ENCODE peak calls at places on chromosomes 3 and 15, in four cellular contexts. W, V, O and Q are unnamed samples. For H3K27me3 and H3K4me1, the result is how much of the 10 kb centered on the place peaks cover.

GRCh38 chr15:68787609-68788264 is 33.0 kb downstream of the ANP32A start:
- DNase-seq in O (no peak), V (no peak), W (no peak), Q (no peak)

GRCh38 chr3:14627815-14628214 is 23.7 kb upstream of the CCDC174 start:
- DNase-seq in W (no peak), V (no peak), O (no peak), Q (no peak)

GRCh38 chr3:140577911-140578310 is 100.0 kb upstream of the TRIM42 start:
- DNase-seq in O (no peak), W (no peak), V (no peak), Q (no peak)

GRCh38 chr3:136802481-136802996 is 16.4 kb upstream of the SLC35G2 start:
- DNase-seq in O (no peak), V (no peak), W (peak), Q (no peak)

GRCh38 chr15:65390447-65390846 is 12.6 kb upstream of the IGDCC3 start:
- DNase-seq in W (no peak), V (no peak), O (no peak), Q (no peak)

GRCh38 chr15:45183001-45183400 is 4.8 kb downstream of the SHF start:
- DNase-seq in V (no peak), W (no peak), O (no peak), Q (no peak)

GRCh38 chr15:44319385-44319784 is 30.9 kb downstream of the GOLM2 start:
- DNase-seq in O (no peak), V (no peak), W (no peak), Q (no peak)

GRCh38 chr3:194472290-194472920 is 14.4 kb downstream of the ATP13A3 start:
- DNase-seq in O (peak), W (peak), V (no peak), Q (peak)

GRCh38 chr3:58202917-58203360 is 7.8 kb downstream of the DNASE1L3 start:
- DNase-seq in W (no peak), V (no peak), O (no peak), Q (no peak)

GRCh38 chr3:141561426-141562034 is 74.7 kb downstream of the RASA2 start:
- DNase-seq in O (peak), V (no peak), W (peak), Q (peak)

GRCh38 chr3:188863999-188864406 is 307.8 kb upstream of the TPRG1 start:
- DNase-seq in W (no peak), V (no peak), O (no peak), Q (no peak)

GRCh38 chr3:154060606-154061380 is 60.4 kb upstream of the ARHGEF26 start:
- DNase-seq in V (no peak), W (no peak), O (no peak), Q (peak)

GRCh38 chr3:198113219-198114053 is 153.4 kb downstream of the LMLN start:
- DNase-seq in V (no peak), O (no peak), W (no peak), Q (no peak)

GRCh38 chr3:79203144-79203519 is 564.7 kb downstream of the ROBO1 start:
- DNase-seq in V (no peak), O (no peak), W (no peak), Q (no peak)

GRCh38 chr15:96403071-96403470 is 72.6 kb downstream of the NR2F2 start:
- DNase-seq in V (no peak), O (peak), W (no peak), Q (no peak)
- H3K27me3 ChIP-seq in V (under half), O (under half), W (under half), Q (under half)

DNA sequence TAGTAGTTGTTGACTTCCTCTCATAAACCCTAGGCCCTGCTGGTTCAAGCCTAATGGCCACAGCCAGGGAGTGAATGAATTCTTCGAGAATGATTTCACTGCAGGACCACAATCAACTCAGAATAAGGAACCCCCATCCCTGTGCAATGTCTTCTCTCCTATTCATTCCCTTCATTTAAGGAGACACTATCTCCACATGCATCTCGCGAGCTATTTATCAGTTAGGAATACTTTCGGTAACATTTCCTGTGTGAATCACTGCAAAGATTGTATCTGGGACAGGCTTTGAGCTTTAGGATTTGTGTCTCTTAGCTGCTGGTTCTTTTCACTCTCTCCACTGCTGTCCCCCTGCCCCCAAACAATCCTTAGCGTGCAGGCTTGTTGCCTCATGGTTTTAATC is 94.4 kb downstream of the MYLK start:
- DNase-seq in O (no peak), V (no peak), W (no peak), Q (no peak)
- H3K4me1 ChIP-seq in O (under half), V (under half), W (under half), Q (under half)

GRCh38 chr3:50365080-50365841 is 5.9 kb upstream of the TMEM115 start:
- DNase-seq in V (peak), W (peak), O (peak), Q (peak)
- TF ChIP-seq ZNF274 in V (no peak), W (no peak), O (no peak), Q (no peak)

GRCh38 chr15:43206054-43206453 is 14.8 kb downstream of the EPB42 start:
- DNase-seq in O (no peak), V (no peak), W (no peak), Q (no peak)
- H3K27me3 ChIP-seq in O (under half), V (under half), W (under half), Q (under half)

GRCh38 chr15:49718234-49718633 is 97.4 kb downstream of the DTWD1 start:
- DNase-seq in O (no peak), W (no peak), V (no peak), Q (no peak)

GRCh38 chr15:49721091-49721490 is 100.2 kb downstream of the DTWD1 start:
- DNase-seq in V (no peak), W (no peak), O (no peak), Q (no peak)

GRCh38 chr15:49718846-49719245 is 98.0 kb downstream of the DTWD1 start:
- DNase-seq in V (no peak), W (no peak), O (no peak), Q (peak)

GRCh38 chr15:49723981-49724380 is 103.1 kb downstream of the DTWD1 start:
- DNase-seq in W (no peak), O (no peak), V (no peak), Q (no peak)

GRCh38 chr15:49720221-49720620 is 99.4 kb downstream of the DTWD1 start:
- DNase-seq in O (no peak), W (no peak), V (no peak), Q (no peak)
- H3K4me1 ChIP-seq in O (under half), W (under half), V (under half), Q (under half)

DNA sequence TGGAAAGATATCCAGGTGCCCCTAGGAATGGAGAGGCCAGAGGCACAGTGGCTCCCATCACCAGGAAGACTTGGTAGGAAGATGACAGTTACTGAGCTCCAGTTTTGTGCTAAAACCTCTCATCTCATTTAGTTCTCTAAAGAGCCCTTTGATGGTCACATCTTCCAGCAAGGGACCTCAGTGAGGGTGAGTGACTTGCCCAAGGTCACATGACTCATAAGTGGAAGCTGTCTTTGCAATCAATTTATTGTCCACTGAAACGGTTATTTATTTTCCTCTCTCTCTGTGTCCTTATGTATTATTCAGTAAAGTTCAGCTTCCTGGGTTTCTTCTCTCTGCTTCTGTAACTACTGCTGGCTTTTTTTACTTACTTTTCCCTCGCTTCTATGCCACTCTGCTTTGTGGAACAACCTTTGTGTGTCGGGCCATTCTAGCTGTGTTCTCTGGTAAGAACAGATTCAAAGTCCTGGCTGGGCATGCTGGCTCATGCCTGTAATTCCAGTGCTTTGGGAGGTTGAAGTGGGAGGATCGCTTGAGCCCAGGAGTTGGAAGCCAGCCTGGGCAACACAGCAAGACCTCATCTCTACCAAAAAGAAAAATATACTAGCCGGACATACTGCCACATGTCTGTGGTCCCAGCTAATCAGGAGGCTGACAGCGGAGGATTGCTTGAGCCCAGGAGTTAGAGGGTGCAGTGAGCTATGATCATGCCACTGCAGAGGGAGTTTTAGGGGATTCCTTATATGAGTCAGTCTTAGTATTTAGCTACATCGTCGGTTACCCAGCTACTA is 55.9 kb downstream of the PDIA5 start:
- DNase-seq in V (no peak), O (no peak), W (no peak), Q (no peak)
- TF ChIP-seq ZNF274 in V (no peak), O (no peak), W (no peak), Q (no peak)

GRCh38 chr3:120258009-120258408 is 27.0 kb downstream of the GPR156 start:
- DNase-seq in W (no peak), V (no peak), O (no peak), Q (no peak)
- H3K27me3 ChIP-seq in W (under half), V (under half), O (under half), Q (under half)

DNA sequence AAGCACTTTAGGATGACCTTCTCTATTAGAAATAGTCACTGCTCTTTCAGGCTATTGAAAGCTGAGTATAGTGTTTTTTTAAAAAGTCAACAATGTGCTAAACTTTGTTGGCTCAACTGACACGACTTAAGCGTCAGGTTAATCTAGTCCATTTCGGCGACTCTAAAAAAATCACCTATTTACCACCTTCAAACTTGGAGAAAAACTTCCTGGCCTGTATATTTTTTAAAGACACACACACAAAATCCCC is 517.8 kb downstream of the FOXP1 start:
- DNase-seq in O (no peak), W (no peak), V (no peak), Q (no peak)
- H3K4me1 ChIP-seq in O (under half), W (under half), V (under half), Q (under half)

GRCh38 chr3:115648559-115648958 is 25.2 kb downstream of the GAP43 start:
- DNase-seq in W (no peak), O (no peak), V (no peak), Q (no peak)
- TF ChIP-seq ZNF274 in W (no peak), O (no peak), V (no peak), Q (no peak)